ENCODE peak calls at places on chromosomes 11 and 22, in five cellular contexts. One of them, this sample, is unnamed. For H3K36me3, the result is how much of the 10 kb centered on the place peaks cover.

GRCh38 chr11:77374611-77375031 is 73.1 kb upstream of the GDPD4 start:
- DNase-seq in K562: no peak
- DNase-seq in hepatocyte: no peak
- DNase-seq in PC-9: no peak
- DNase-seq in HCT116: no peak
- DNase-seq in this sample: no peak

GRCh38 chr22:30871391-30872281 is 96.9 kb downstream of the MORC2 start:
- DNase-seq in K562: no peak
- DNase-seq in PC-9: no peak
- DNase-seq in hepatocyte: no peak
- DNase-seq in HCT116: no peak
- DNase-seq in this sample: peak

GRCh38 chr11:130435671-130436070 is 7.3 kb upstream of the ADAMTS8 start:
- DNase-seq in hepatocyte: no peak
- DNase-seq in HCT116: no peak
- DNase-seq in K562: no peak
- DNase-seq in PC-9: no peak
- DNase-seq in this sample: peak

GRCh38 chr22:38733329-38734202 is 22.2 kb downstream of the SUN2 start:
- DNase-seq in hepatocyte: peak
- DNase-seq in K562: peak
- DNase-seq in PC-9: no peak
- DNase-seq in HCT116: no peak
- DNase-seq in this sample: peak

GRCh38 chr11:110079726-110080125 is 13.5 kb upstream of the ZC3H12C start:
- DNase-seq in HCT116: no peak
- DNase-seq in K562: no peak
- DNase-seq in hepatocyte: no peak
- DNase-seq in PC-9: no peak
- DNase-seq in this sample: no peak

GRCh38 chr22:41305646-41306045 is 4.3 kb downstream of the ZC3H7B start:
- DNase-seq in PC-9: peak
- DNase-seq in HCT116: no peak
- DNase-seq in hepatocyte: no peak
- DNase-seq in K562: no peak
- DNase-seq in this sample: peak

GRCh38 chr11:77395460-77396175 is 78.3 kb downstream of the PAK1 start:
- DNase-seq in PC-9: no peak
- DNase-seq in HCT116: no peak
- DNase-seq in K562: no peak
- DNase-seq in hepatocyte: no peak
- DNase-seq in this sample: no peak

GRCh38 chr11:64385953-64386704 is 27.2 kb downstream of the RPS6KA4 start:
- DNase-seq in K562: no peak
- DNase-seq in hepatocyte: no peak
- DNase-seq in PC-9: peak
- DNase-seq in HCT116: peak
- DNase-seq in this sample: peak

GRCh38 chr11:6319879-6320410 is 356 bp downstream of the CAVIN3 start:
- DNase-seq in HCT116: peak
- DNase-seq in K562: peak
- DNase-seq in PC-9: no peak
- DNase-seq in hepatocyte: peak
- DNase-seq in this sample: peak

GRCh38 chr11:111949519-111950426 is 12.6 kb downstream of the DIXDC1 start:
- DNase-seq in HCT116: no peak
- DNase-seq in K562: no peak
- DNase-seq in PC-9: no peak
- DNase-seq in hepatocyte: no peak
- DNase-seq in this sample: no peak

GRCh38 chr22:22427542-22428065 is 80.9 kb downstream of the ZNF280B start:
- DNase-seq in HCT116: no peak
- DNase-seq in K562: no peak
- DNase-seq in hepatocyte: no peak
- DNase-seq in PC-9: no peak
- DNase-seq in this sample: no peak

GRCh38 chr22:19526076-19526701 is 2.0 kb upstream of the CLDN5 start:
- DNase-seq in PC-9: no peak
- DNase-seq in hepatocyte: no peak
- DNase-seq in HCT116: no peak
- DNase-seq in K562: no peak
- DNase-seq in this sample: peak

GRCh38 chr11:84812351-84813083 is 814.6 kb downstream of the DLG2 start:
- DNase-seq in K562: no peak
- DNase-seq in PC-9: no peak
- DNase-seq in hepatocyte: no peak
- DNase-seq in HCT116: no peak
- DNase-seq in this sample: no peak

GRCh38 chr22:43098356-43098755 is 9.2 kb upstream of the TTLL1 start:
- DNase-seq in PC-9: no peak
- DNase-seq in K562: no peak
- DNase-seq in hepatocyte: no peak
- DNase-seq in HCT116: no peak
- DNase-seq in this sample: no peak

GRCh38 chr11:45028921-45029680 is 78.4 kb upstream of the TP53I11 start:
- DNase-seq in HCT116: no peak
- DNase-seq in hepatocyte: no peak
- DNase-seq in PC-9: no peak
- DNase-seq in K562: no peak
- DNase-seq in this sample: no peak

GRCh38 chr11:24239016-24239720 is 257.7 kb upstream of the LUZP2 start:
- DNase-seq in PC-9: no peak
- DNase-seq in hepatocyte: no peak
- DNase-seq in HCT116: no peak
- DNase-seq in K562: no peak
- DNase-seq in this sample: no peak

GRCh38 chr11:93279911-93280347 is 50.6 kb upstream of the DEUP1 start:
- DNase-seq in PC-9: no peak
- DNase-seq in HCT116: no peak
- DNase-seq in hepatocyte: no peak
- DNase-seq in K562: no peak
- DNase-seq in this sample: no peak

GRCh38 chr22:49953680-49954344 is 6.8 kb upstream of the PIM3 start:
- DNase-seq in HCT116: no peak
- DNase-seq in hepatocyte: no peak
- DNase-seq in K562: no peak
- DNase-seq in PC-9: no peak
- DNase-seq in this sample: no peak

GRCh38 chr22:17098379-17098819 is 13.6 kb downstream of the IL17RA start:
- DNase-seq in HCT116: no peak
- DNase-seq in K562: peak
- DNase-seq in PC-9: no peak
- DNase-seq in hepatocyte: no peak
- DNase-seq in this sample: no peak

GRCh38 chr11:12901272-12901671 is 107.8 kb upstream of the RASSF10 start:
- DNase-seq in K562: no peak
- DNase-seq in HCT116: no peak
- DNase-seq in hepatocyte: no peak
- DNase-seq in PC-9: no peak
- DNase-seq in this sample: no peak

GRCh38 chr22:32331236-32331917 is 26.3 kb upstream of the RFPL3 start:
- DNase-seq in hepatocyte: no peak
- DNase-seq in K562: no peak
- DNase-seq in PC-9: no peak
- DNase-seq in HCT116: no peak
- DNase-seq in this sample: no peak

GRCh38 chr11:69981119-69981770 is 96.9 kb upstream of the ANO1 start:
- DNase-seq in K562: peak
- DNase-seq in HCT116: no peak
- DNase-seq in hepatocyte: no peak
- DNase-seq in PC-9: no peak
- DNase-seq in this sample: no peak

GRCh38 chr11:41056892-41057569 is 402.4 kb downstream of the LRRC4C start:
- DNase-seq in K562: no peak
- DNase-seq in hepatocyte: no peak
- DNase-seq in PC-9: no peak
- DNase-seq in HCT116: no peak
- DNase-seq in this sample: no peak

GRCh38 chr11:19025799-19026406 is 34.6 kb downstream of the MRGPRX2 start:
- DNase-seq in PC-9: no peak
- DNase-seq in hepatocyte: peak
- DNase-seq in K562: no peak
- DNase-seq in HCT116: no peak
- DNase-seq in this sample: no peak

GRCh38 chr11:14059491-14059890 is 97.0 kb downstream of the SPON1 start:
- DNase-seq in K562: no peak
- DNase-seq in hepatocyte: no peak
- DNase-seq in PC-9: no peak
- DNase-seq in HCT116: no peak
- DNase-seq in this sample: no peak

GRCh38 chr11:78230161-78230877 is 41.6 kb downstream of the USP35 start:
- DNase-seq in hepatocyte: no peak
- DNase-seq in K562: no peak
- DNase-seq in HCT116: no peak
- DNase-seq in PC-9: no peak
- DNase-seq in this sample: no peak

GRCh38 chr11:10233581-10233980 is 60.4 kb downstream of the SBF2 start:
- DNase-seq in K562: no peak
- DNase-seq in hepatocyte: peak
- DNase-seq in HCT116: peak
- DNase-seq in PC-9: peak
- DNase-seq in this sample: no peak

GRCh38 chr11:24820541-24820940 is 323.7 kb downstream of the LUZP2 start:
- DNase-seq in K562: no peak
- DNase-seq in hepatocyte: no peak
- DNase-seq in PC-9: no peak
- DNase-seq in HCT116: no peak
- DNase-seq in this sample: no peak

GRCh38 chr11:82494988-82495432 is 238.7 kb downstream of the FAM181B start:
- DNase-seq in PC-9: no peak
- DNase-seq in K562: no peak
- DNase-seq in hepatocyte: peak
- DNase-seq in HCT116: no peak
- DNase-seq in this sample: no peak

GRCh38 chr11:69546735-69547370 is 65.4 kb downstream of the LINC01488 start:
- DNase-seq in PC-9: no peak
- DNase-seq in hepatocyte: no peak
- DNase-seq in K562: no peak
- DNase-seq in HCT116: no peak
- DNase-seq in this sample: peak

GRCh38 chr11:94747136-94748110 is 20.7 kb upstream of the AMOTL1 start:
- DNase-seq in hepatocyte: no peak
- DNase-seq in PC-9: peak
- DNase-seq in HCT116: no peak
- DNase-seq in K562: no peak
- DNase-seq in this sample: no peak

GRCh38 chr11:62544521-62545436 is 1.8 kb downstream of the AHNAK start:
- DNase-seq in K562: peak
- DNase-seq in PC-9: no peak
- DNase-seq in hepatocyte: peak
- DNase-seq in HCT116: no peak
- DNase-seq in this sample: peak

GRCh38 chr22:46827781-46828180 is 65.3 kb downstream of the TBC1D22A start:
- DNase-seq in PC-9: no peak
- DNase-seq in hepatocyte: no peak
- DNase-seq in HCT116: no peak
- DNase-seq in K562: no peak
- DNase-seq in this sample: no peak

GRCh38 chr11:116375221-116375620 is 397.6 kb downstream of the BUD13 start:
- DNase-seq in PC-9: no peak
- DNase-seq in HCT116: no peak
- DNase-seq in K562: no peak
- DNase-seq in hepatocyte: no peak
- DNase-seq in this sample: no peak

GRCh38 chr11:116376054-116376453 is 396.7 kb downstream of the BUD13 start:
- DNase-seq in HCT116: no peak
- DNase-seq in hepatocyte: no peak
- DNase-seq in PC-9: no peak
- DNase-seq in K562: no peak
- DNase-seq in this sample: no peak

GRCh38 chr11:116384407-116384806 is 388.4 kb downstream of the BUD13 start:
- DNase-seq in HCT116: no peak
- DNase-seq in PC-9: no peak
- DNase-seq in hepatocyte: no peak
- DNase-seq in K562: no peak
- DNase-seq in this sample: no peak

GRCh38 chr11:116376547-116376946 is 396.2 kb downstream of the BUD13 start:
- DNase-seq in hepatocyte: no peak
- DNase-seq in PC-9: no peak
- DNase-seq in HCT116: no peak
- DNase-seq in K562: no peak
- DNase-seq in this sample: no peak

GRCh38 chr11:116379185-116379828 is 393.5 kb downstream of the BUD13 start:
- DNase-seq in hepatocyte: peak
- DNase-seq in HCT116: no peak
- DNase-seq in K562: peak
- DNase-seq in PC-9: no peak
- DNase-seq in this sample: no peak
- H3K36me3 ChIP-seq in hepatocyte: under half
- H3K36me3 ChIP-seq in HCT116: under half
- H3K36me3 ChIP-seq in K562: under half
- H3K36me3 ChIP-seq in PC-9: under half
- H3K36me3 ChIP-seq in this sample: under half

DNA sequence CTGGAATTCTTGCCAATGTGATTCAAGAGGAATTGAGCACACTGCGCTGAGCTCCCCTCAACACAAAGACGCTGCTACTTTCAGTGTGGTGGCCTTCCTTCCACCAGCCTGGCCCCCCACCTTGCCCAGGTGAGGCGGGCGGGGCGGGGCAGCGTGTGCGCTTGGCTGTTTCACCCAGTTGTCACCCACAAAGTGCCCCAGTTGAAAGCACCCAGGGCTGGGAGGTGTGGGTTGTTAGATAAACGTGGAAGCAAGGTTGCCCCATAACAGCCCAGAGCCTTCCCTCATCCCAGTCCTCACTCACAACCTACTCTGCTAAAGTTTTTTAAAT is 43.1 kb downstream of the CACNG2 start:
- DNase-seq in PC-9: no peak
- DNase-seq in hepatocyte: no peak
- DNase-seq in K562: no peak
- DNase-seq in HCT116: no peak
- DNase-seq in this sample: no peak
- H2AFZ ChIP-seq in PC-9: peak
- H2AFZ ChIP-seq in hepatocyte: no peak
- H2AFZ ChIP-seq in K562: no peak
- H2AFZ ChIP-seq in HCT116: peak
- H2AFZ ChIP-seq in this sample: peak

GRCh38 chr11:118484405-118484804 is 42.9 kb upstream of the TTC36 start:
- DNase-seq in hepatocyte: no peak
- DNase-seq in HCT116: no peak
- DNase-seq in K562: no peak
- DNase-seq in PC-9: no peak
- DNase-seq in this sample: no peak
- H3K36me3 ChIP-seq in hepatocyte: under half
- H3K36me3 ChIP-seq in HCT116: under half
- H3K36me3 ChIP-seq in K562: half or more
- H3K36me3 ChIP-seq in PC-9: under half
- H3K36me3 ChIP-seq in this sample: half or more

GRCh38 chr11:80816454-80816847 is 1375.6 kb upstream of the TENM4 start:
- DNase-seq in K562: no peak
- DNase-seq in PC-9: no peak
- DNase-seq in hepatocyte: no peak
- DNase-seq in HCT116: no peak
- DNase-seq in this sample: no peak

GRCh38 chr11:80822248-80822647 is 1381.4 kb upstream of the TENM4 start:
- DNase-seq in hepatocyte: no peak
- DNase-seq in K562: no peak
- DNase-seq in HCT116: no peak
- DNase-seq in PC-9: no peak
- DNase-seq in this sample: no peak

GRCh38 chr11:80815752-80816453 is 1375.1 kb upstream of the TENM4 start:
- DNase-seq in hepatocyte: no peak
- DNase-seq in HCT116: no peak
- DNase-seq in K562: no peak
- DNase-seq in PC-9: no peak
- DNase-seq in this sample: no peak

GRCh38 chr11:80816966-80817365 is 1376.1 kb upstream of the TENM4 start:
- DNase-seq in K562: no peak
- DNase-seq in HCT116: no peak
- DNase-seq in hepatocyte: no peak
- DNase-seq in PC-9: no peak
- DNase-seq in this sample: no peak
- H2AFZ ChIP-seq in K562: no peak
- H2AFZ ChIP-seq in HCT116: no peak
- H2AFZ ChIP-seq in hepatocyte: no peak
- H2AFZ ChIP-seq in PC-9: peak
- H2AFZ ChIP-seq in this sample: no peak